ENCODE peak calls at places on chromosomes 12 and 14, in nine cellular contexts. One of them, this sample, is unnamed.

GRCh38 chr12:110704750-110705149 is 15.8 kb upstream of the HVCN1 start:
- DNase-seq in ovary: no peak
- DNase-seq in A549: peak; percentile 38
- DNase-seq in fibroblast of lung: no peak
- DNase-seq in pancreas: no peak
- DNase-seq in CD8-positive, alpha-beta T cell: no peak
- DNase-seq in left lung: no peak
- DNase-seq in neural progenitor cell: peak; percentile 18
- DNase-seq in SK-N-SH: no peak
- DNase-seq in this sample: no peak

GRCh38 chr14:24075485-24076301 is 4.3 kb downstream of the CPNE6 start:
- DNase-seq in neural progenitor cell: no peak
- DNase-seq in A549: no peak
- DNase-seq in ovary: no peak
- DNase-seq in left lung: no peak
- DNase-seq in fibroblast of lung: no peak
- DNase-seq in pancreas: peak; percentile 32
- DNase-seq in SK-N-SH: no peak
- DNase-seq in CD8-positive, alpha-beta T cell: no peak
- DNase-seq in this sample: no peak

GRCh38 chr12:15629761-15630160 is 159.4 kb downstream of the EPS8 start:
- DNase-seq in ovary: no peak
- DNase-seq in SK-N-SH: no peak
- DNase-seq in pancreas: no peak
- DNase-seq in neural progenitor cell: no peak
- DNase-seq in fibroblast of lung: peak; percentile 59
- DNase-seq in CD8-positive, alpha-beta T cell: no peak
- DNase-seq in A549: no peak
- DNase-seq in left lung: no peak
- DNase-seq in this sample: no peak

GRCh38 chr12:130955238-130955816 is 1.6 kb downstream of the ADGRD1 start:
- DNase-seq in SK-N-SH: no peak
- DNase-seq in pancreas: no peak
- DNase-seq in left lung: no peak
- DNase-seq in A549: no peak
- DNase-seq in neural progenitor cell: no peak
- DNase-seq in CD8-positive, alpha-beta T cell: no peak
- DNase-seq in ovary: no peak
- DNase-seq in fibroblast of lung: no peak
- DNase-seq in this sample: no peak

GRCh38 chr12:46524778-46525177 is 152.2 kb upstream of the SLC38A2 start:
- DNase-seq in pancreas: no peak
- DNase-seq in ovary: peak; percentile 94
- DNase-seq in fibroblast of lung: peak; percentile 78
- DNase-seq in CD8-positive, alpha-beta T cell: no peak
- DNase-seq in left lung: peak; percentile 65
- DNase-seq in neural progenitor cell: no peak
- DNase-seq in SK-N-SH: peak; percentile 27
- DNase-seq in A549: no peak
- DNase-seq in this sample: no peak

GRCh38 chr14:90509403-90509802 is 112.6 kb downstream of the CALM1 start:
- DNase-seq in pancreas: no peak
- DNase-seq in left lung: no peak
- DNase-seq in CD8-positive, alpha-beta T cell: no peak
- DNase-seq in neural progenitor cell: no peak
- DNase-seq in fibroblast of lung: no peak
- DNase-seq in ovary: no peak
- DNase-seq in SK-N-SH: no peak
- DNase-seq in A549: no peak
- DNase-seq in this sample: no peak

GRCh38 chr12:15049456-15050153 is 76.8 kb downstream of the PDE6H start:
- DNase-seq in CD8-positive, alpha-beta T cell: no peak
- DNase-seq in A549: no peak
- DNase-seq in neural progenitor cell: no peak
- DNase-seq in pancreas: no peak
- DNase-seq in fibroblast of lung: no peak
- DNase-seq in ovary: no peak
- DNase-seq in SK-N-SH: no peak
- DNase-seq in left lung: no peak
- DNase-seq in this sample: no peak

GRCh38 chr14:52325126-52325525 is 11.0 kb downstream of the PTGER2 start:
- DNase-seq in CD8-positive, alpha-beta T cell: no peak
- DNase-seq in neural progenitor cell: no peak
- DNase-seq in A549: no peak
- DNase-seq in SK-N-SH: no peak
- DNase-seq in fibroblast of lung: peak; percentile 58
- DNase-seq in pancreas: no peak
- DNase-seq in left lung: no peak
- DNase-seq in ovary: no peak
- DNase-seq in this sample: no peak

GRCh38 chr12:124361074-124361965 is 66.4 kb downstream of the RFLNA start:
- DNase-seq in A549: no peak
- DNase-seq in left lung: no peak
- DNase-seq in neural progenitor cell: no peak
- DNase-seq in pancreas: no peak
- DNase-seq in ovary: no peak
- DNase-seq in fibroblast of lung: no peak
- DNase-seq in CD8-positive, alpha-beta T cell: no peak
- DNase-seq in SK-N-SH: no peak
- DNase-seq in this sample: no peak
- H3K27ac ChIP-seq in A549: peak overlapping the region; percentile 92
- H3K27ac ChIP-seq in left lung: no peak overlapping the region
- H3K27ac ChIP-seq in neural progenitor cell: no peak overlapping the region
- H3K27ac ChIP-seq in pancreas: peak overlapping the region; percentile 80
- H3K27ac ChIP-seq in ovary: peak overlapping the region; percentile 26
- H3K27ac ChIP-seq in fibroblast of lung: no peak overlapping the region
- H3K27ac ChIP-seq in CD8-positive, alpha-beta T cell: no peak overlapping the region
- H3K27ac ChIP-seq in SK-N-SH: peak overlapping the region; percentile 70
- H3K27ac ChIP-seq in this sample: no peak overlapping the region

GRCh38 chr14:101049511-101049910 is 146.0 kb upstream of the RTL1 start:
- DNase-seq in ovary: no peak
- DNase-seq in left lung: no peak
- DNase-seq in SK-N-SH: no peak
- DNase-seq in pancreas: peak; percentile 42
- DNase-seq in neural progenitor cell: no peak
- DNase-seq in CD8-positive, alpha-beta T cell: no peak
- DNase-seq in A549: no peak
- DNase-seq in fibroblast of lung: no peak
- DNase-seq in this sample: no peak
- H3K9me3 ChIP-seq in ovary: no peaks in the 10 kb centered on the region
- H3K9me3 ChIP-seq in left lung: no peaks in the 10 kb centered on the region
- H3K9me3 ChIP-seq in SK-N-SH: no peaks in the 10 kb centered on the region
- H3K9me3 ChIP-seq in pancreas: no peaks in the 10 kb centered on the region
- H3K9me3 ChIP-seq in neural progenitor cell: no peaks in the 10 kb centered on the region
- H3K9me3 ChIP-seq in CD8-positive, alpha-beta T cell: no peaks in the 10 kb centered on the region
- H3K9me3 ChIP-seq in A549: peaks cover 4% of the 10 kb centered on the region
- H3K9me3 ChIP-seq in fibroblast of lung: no peaks in the 10 kb centered on the region
- H3K9me3 ChIP-seq in this sample: no peaks in the 10 kb centered on the region

GRCh38 chr12:100986595-100987547 is 192.3 kb downstream of the ANO4 start:
- DNase-seq in pancreas: no peak
- DNase-seq in CD8-positive, alpha-beta T cell: no peak
- DNase-seq in ovary: peak; percentile 37
- DNase-seq in fibroblast of lung: peak; percentile 81
- DNase-seq in SK-N-SH: no peak
- DNase-seq in neural progenitor cell: peak; percentile 61
- DNase-seq in left lung: no peak
- DNase-seq in A549: no peak
- DNase-seq in this sample: no peak

GRCh38 chr12:100984821-100985220 is 190.2 kb downstream of the ANO4 start:
- DNase-seq in ovary: no peak
- DNase-seq in A549: no peak
- DNase-seq in CD8-positive, alpha-beta T cell: no peak
- DNase-seq in neural progenitor cell: no peak
- DNase-seq in fibroblast of lung: no peak
- DNase-seq in SK-N-SH: no peak
- DNase-seq in left lung: no peak
- DNase-seq in pancreas: no peak
- DNase-seq in this sample: no peak

GRCh38 chr12:100991059-100991562 is 196.5 kb downstream of the ANO4 start:
- DNase-seq in left lung: no peak
- DNase-seq in A549: no peak
- DNase-seq in fibroblast of lung: no peak
- DNase-seq in SK-N-SH: no peak
- DNase-seq in ovary: no peak
- DNase-seq in neural progenitor cell: no peak
- DNase-seq in pancreas: no peak
- DNase-seq in CD8-positive, alpha-beta T cell: no peak
- DNase-seq in this sample: no peak

GRCh38 chr12:100988278-100988625 is 193.7 kb downstream of the ANO4 start:
- DNase-seq in SK-N-SH: no peak
- DNase-seq in CD8-positive, alpha-beta T cell: no peak
- DNase-seq in pancreas: no peak
- DNase-seq in neural progenitor cell: peak; percentile 29
- DNase-seq in fibroblast of lung: no peak
- DNase-seq in A549: no peak
- DNase-seq in ovary: no peak
- DNase-seq in left lung: no peak
- DNase-seq in this sample: no peak

GRCh38 chr12:100987552-100988277 is 193.1 kb downstream of the ANO4 start:
- DNase-seq in neural progenitor cell: peak; percentile 77
- DNase-seq in pancreas: no peak
- DNase-seq in CD8-positive, alpha-beta T cell: no peak
- DNase-seq in ovary: peak; percentile 41
- DNase-seq in left lung: no peak
- DNase-seq in SK-N-SH: peak; percentile 17
- DNase-seq in fibroblast of lung: peak; percentile 77
- DNase-seq in A549: peak; percentile 21
- DNase-seq in this sample: no peak
- TF ChIP-seq CTCF in neural progenitor cell: peak; percentile 59
- TF ChIP-seq CTCF in pancreas: no peak
- TF ChIP-seq CTCF in CD8-positive, alpha-beta T cell: no peak
- TF ChIP-seq CTCF in ovary: no peak
- TF ChIP-seq CTCF in left lung: no peak
- TF ChIP-seq CTCF in SK-N-SH: peak; percentile 68
- TF ChIP-seq CTCF in fibroblast of lung: peak; percentile 42
- TF ChIP-seq CTCF in A549: no peak
- TF ChIP-seq CTCF in this sample: no peak

GRCh38 chr12:88388566-88389269 is 191.6 kb downstream of the KITLG start:
- DNase-seq in fibroblast of lung: peak; percentile 62
- DNase-seq in left lung: no peak
- DNase-seq in pancreas: no peak
- DNase-seq in ovary: no peak
- DNase-seq in CD8-positive, alpha-beta T cell: no peak
- DNase-seq in SK-N-SH: no peak
- DNase-seq in A549: no peak
- DNase-seq in neural progenitor cell: no peak
- DNase-seq in this sample: no peak
- H3K27ac ChIP-seq in fibroblast of lung: no peak overlapping the region
- H3K27ac ChIP-seq in left lung: no peak overlapping the region
- H3K27ac ChIP-seq in pancreas: no peak overlapping the region
- H3K27ac ChIP-seq in ovary: no peak overlapping the region
- H3K27ac ChIP-seq in CD8-positive, alpha-beta T cell: no peak overlapping the region
- H3K27ac ChIP-seq in SK-N-SH: no peak overlapping the region
- H3K27ac ChIP-seq in A549: no peak overlapping the region
- H3K27ac ChIP-seq in neural progenitor cell: no peak overlapping the region
- H3K27ac ChIP-seq in this sample: no peak overlapping the region

GRCh38 chr14:97604731-97605130 is 807.5 kb downstream of the VRK1 start:
- DNase-seq in ovary: no peak
- DNase-seq in fibroblast of lung: no peak
- DNase-seq in pancreas: no peak
- DNase-seq in A549: no peak
- DNase-seq in SK-N-SH: no peak
- DNase-seq in left lung: no peak
- DNase-seq in CD8-positive, alpha-beta T cell: no peak
- DNase-seq in neural progenitor cell: no peak
- DNase-seq in this sample: no peak
- H3K9me3 ChIP-seq in ovary: no peaks in the 10 kb centered on the region
- H3K9me3 ChIP-seq in fibroblast of lung: no peaks in the 10 kb centered on the region
- H3K9me3 ChIP-seq in pancreas: no peaks in the 10 kb centered on the region
- H3K9me3 ChIP-seq in A549: no peaks in the 10 kb centered on the region
- H3K9me3 ChIP-seq in SK-N-SH: no peaks in the 10 kb centered on the region
- H3K9me3 ChIP-seq in left lung: peaks cover 2% of the 10 kb centered on the region
- H3K9me3 ChIP-seq in CD8-positive, alpha-beta T cell: no peaks in the 10 kb centered on the region
- H3K9me3 ChIP-seq in neural progenitor cell: no peaks in the 10 kb centered on the region
- H3K9me3 ChIP-seq in this sample: peaks cover 8% of the 10 kb centered on the region

This sample was measured in CD4-positive, alpha-beta T cell.